ENCODE peak calls at places on chromosomes 2 and 18, in four cellular contexts. Z is aorta, O is neuronal stem cell, K is mesendoderm. V is an unnamed sample. For H3K27me3, the result is how much of the 10 kb centered on the place peaks cover.

GRCh38 chr2:117470311-117471095 is 344.0 kb upstream of the DDX18 start:
- DNase-seq in K (peak), O (peak), Z (no peak), V (no peak)

GRCh38 chr18:35267809-35268208 is 22.2 kb downstream of the ZSCAN30 start:
- DNase-seq in K (no peak), O (no peak), Z (peak), V (peak)

GRCh38 chr2:219252570-219252899 is 508 bp upstream of the TUBA4B start:
- DNase-seq in Z (no peak), K (no peak), O (no peak), V (no peak)

GRCh38 chr2:215950009-215950408 is 63.3 kb downstream of the MREG start:
- DNase-seq in O (no peak), Z (no peak), K (peak), V (no peak)

GRCh38 chr18:12027046-12027445 is 45.7 kb downstream of the IMPA2 start:
- DNase-seq in O (no peak), Z (no peak), K (no peak), V (no peak)

GRCh38 chr2:240701091-240701735 is 9.5 kb downstream of the AQP12A start:
- DNase-seq in Z (peak), K (no peak), O (no peak), V (peak)

GRCh38 chr2:37871453-37872191 is 53.5 kb upstream of the RMDN2 start:
- DNase-seq in K (no peak), O (no peak), Z (no peak), V (no peak)

GRCh38 chr2:98886066-98886554 is 49.9 kb downstream of the CRACDL start:
- DNase-seq in O (no peak), K (no peak), Z (no peak), V (no peak)

GRCh38 chr2:64067326-64067725 is 48.1 kb upstream of the VPS54 start:
- DNase-seq in K (peak), Z (no peak), O (no peak), V (no peak)

GRCh38 chr2:30776831-30777652 is 30.2 kb downstream of the CAPN13 start:
- DNase-seq in Z (no peak), O (no peak), K (no peak), V (no peak)

GRCh38 chr2:64586883-64587481 is 62.9 kb downstream of the AFTPH start:
- DNase-seq in O (peak), Z (no peak), K (peak), V (no peak)

GRCh38 chr2:223165423-223166214 is 113.6 kb downstream of the KCNE4 start:
- DNase-seq in Z (no peak), O (no peak), K (no peak), V (no peak)

GRCh38 chr2:104286806-104287205 is 567.1 kb upstream of the POU3F3 start:
- DNase-seq in Z (no peak), O (peak), K (peak), V (no peak)

GRCh38 chr2:67600472-67600871 is 203.3 kb downstream of the ETAA1 start:
- DNase-seq in Z (no peak), K (peak), O (no peak), V (no peak)

GRCh38 chr2:55232863-55233657 is 572 bp downstream of the RPS27A start:
- DNase-seq in Z (peak), K (peak), O (no peak), V (peak)

GRCh38 chr18:58754544-58755068 is 83.3 kb downstream of the MALT1 start:
- DNase-seq in Z (peak), O (no peak), K (no peak), V (peak)

GRCh38 chr2:37786854-37787253 is 115.4 kb upstream of the CDC42EP3 start:
- DNase-seq in O (no peak), K (no peak), Z (no peak), V (peak)

GRCh38 chr18:25650201-25650941 is 298.4 kb upstream of the ZNF521 start:
- DNase-seq in Z (no peak), K (no peak), O (no peak), V (no peak)

GRCh38 chr18:32378705-32379104 is 92.0 kb downstream of the GAREM1 start:
- DNase-seq in O (no peak), K (no peak), Z (no peak), V (no peak)

GRCh38 chr18:32576296-32576916 is 105.7 kb upstream of the GAREM1 start:
- DNase-seq in Z (no peak), O (peak), K (peak), V (no peak)

GRCh38 chr2:96083064-96083889 is 33.1 kb downstream of the ADRA2B start:
- DNase-seq in O (no peak), K (no peak), Z (peak), V (peak)

GRCh38 chr2:86176583-86176982 is 18.7 kb downstream of the IMMT start:
- DNase-seq in Z (no peak), K (no peak), O (no peak), V (no peak)

GRCh38 chr2:198596985-198597384 is 792.6 kb downstream of the PLCL1 start:
- DNase-seq in K (no peak), Z (no peak), O (no peak), V (no peak)

GRCh38 chr2:10931710-10932255 is 20.0 kb downstream of the KCNF1 start:
- DNase-seq in O (no peak), Z (no peak), K (no peak), V (no peak)

GRCh38 chr2:38080346-38080745 is 4.4 kb upstream of the CYP1B1 start:
- DNase-seq in K (peak), O (no peak), Z (no peak), V (no peak)

GRCh38 chr18:45606007-45606406 is 9.3 kb upstream of the SLC14A2 start:
- DNase-seq in Z (no peak), O (no peak), K (peak), V (no peak)

GRCh38 chr2:215619022-215619958 is 183.4 kb upstream of the FN1 start:
- DNase-seq in K (peak), O (peak), Z (no peak), V (no peak)

GRCh38 chr2:27461118-27461517 is 18.9 kb downstream of the KRTCAP3 start:
- DNase-seq in Z (no peak), K (no peak), O (no peak), V (no peak)
- H3K27me3 ChIP-seq in Z (under half), K (under half), O (under half), V (under half)

GRCh38 chr18:61735564-61736102 is 157.2 kb downstream of the RNF152 start:
- DNase-seq in K (no peak), Z (no peak), O (no peak), V (no peak)

GRCh38 chr18:61731169-61731568 is 161.6 kb downstream of the RNF152 start:
- DNase-seq in K (no peak), O (no peak), Z (no peak), V (no peak)

GRCh38 chr18:61731693-61732376 is 161.0 kb downstream of the RNF152 start:
- DNase-seq in O (no peak), Z (no peak), K (no peak), V (no peak)

GRCh38 chr18:61736168-61736567 is 156.6 kb downstream of the RNF152 start:
- DNase-seq in O (no peak), Z (no peak), K (no peak), V (no peak)

DNA sequence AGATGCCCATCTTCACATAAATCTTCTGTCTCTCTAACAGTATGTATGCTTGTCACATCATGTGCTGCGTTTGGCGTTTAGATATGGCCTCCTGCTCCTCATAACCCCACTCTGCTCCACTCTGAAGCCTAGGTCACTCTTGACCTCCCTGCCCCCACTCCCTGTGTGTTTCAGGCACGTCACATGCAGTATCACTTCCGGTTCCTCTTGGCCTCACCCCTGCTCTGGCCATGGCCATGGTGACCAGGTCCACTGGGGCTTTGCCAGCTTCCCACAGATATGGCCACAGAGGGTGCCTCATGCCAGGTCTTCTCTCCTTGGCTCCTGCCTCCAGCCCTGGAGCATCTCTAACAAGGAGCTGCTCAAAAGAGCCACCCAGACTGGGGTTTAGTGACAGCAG is 160.0 kb downstream of the RNF152 start:
- DNase-seq in Z (peak), O (no peak), K (no peak), V (peak)
- H3K27me3 ChIP-seq in Z (under half), O (under half), K (under half), V (under half)

GRCh38 chr2:109064660-109065306 is 64.2 kb upstream of the SH3RF3 start:
- DNase-seq in O (no peak), Z (no peak), K (no peak), V (no peak)
- H3K27me3 ChIP-seq in O (under half), Z (under half), K (under half), V (under half)

GRCh38 chr2:106577252-106577651 is 90.1 kb downstream of the CD8B2 start:
- DNase-seq in K (no peak), Z (no peak), O (no peak), V (no peak)

GRCh38 chr2:106572541-106573148 is 85.5 kb downstream of the CD8B2 start:
- DNase-seq in O (no peak), Z (no peak), K (peak), V (no peak)

GRCh38 chr2:106580241-106580640 is 93.1 kb downstream of the CD8B2 start:
- DNase-seq in Z (no peak), K (no peak), O (no peak), V (no peak)

GRCh38 chr2:106579750-106580197 is 92.6 kb downstream of the CD8B2 start:
- DNase-seq in Z (no peak), O (no peak), K (no peak), V (no peak)

DNA sequence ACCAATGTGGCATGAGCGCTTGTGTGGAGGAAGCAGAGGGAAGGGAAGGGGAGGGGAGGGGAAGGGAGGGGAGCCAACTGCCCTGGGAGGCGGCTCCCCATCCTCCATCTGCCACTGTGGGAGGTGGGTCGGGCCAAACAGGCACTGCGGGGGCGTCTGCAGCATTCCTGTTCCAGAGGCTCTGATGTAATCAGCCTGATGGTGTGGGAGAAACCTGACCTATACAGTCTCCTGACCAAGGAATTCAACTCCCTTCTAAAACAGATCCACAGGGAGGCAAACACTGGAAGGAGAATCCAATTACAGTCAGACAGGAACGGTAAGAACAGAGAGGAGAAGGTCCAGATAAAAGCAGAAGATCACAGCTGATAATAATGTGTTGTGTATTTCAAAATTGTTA is 88.8 kb downstream of the CD8B2 start:
- DNase-seq in O (peak), Z (peak), K (peak), V (no peak)
- H3K27me3 ChIP-seq in O (under half), Z (under half), K (under half), V (under half)

GRCh38 chr2:9838391-9838790 is 4.9 kb upstream of the TAF1B start:
- DNase-seq in K (no peak), O (no peak), Z (no peak), V (no peak)
- H3K27me3 ChIP-seq in K (under half), O (under half), Z (under half), V (under half)

GRCh38 chr2:949384-949893 is 1.2 kb upstream of the SNTG2 start:
- DNase-seq in Z (no peak), K (no peak), O (no peak), V (no peak)

GRCh38 chr2:953408-953807 is 2.8 kb downstream of the SNTG2 start:
- DNase-seq in K (no peak), Z (no peak), O (no peak), V (no peak)

GRCh38 chr2:949894-950626 is 589 bp upstream of the SNTG2 start:
- DNase-seq in K (peak), Z (no peak), O (no peak), V (no peak)

GRCh38 chr2:951224-952006 is 766 bp downstream of the SNTG2 start:
- DNase-seq in O (no peak), K (peak), Z (no peak), V (no peak)

DNA sequence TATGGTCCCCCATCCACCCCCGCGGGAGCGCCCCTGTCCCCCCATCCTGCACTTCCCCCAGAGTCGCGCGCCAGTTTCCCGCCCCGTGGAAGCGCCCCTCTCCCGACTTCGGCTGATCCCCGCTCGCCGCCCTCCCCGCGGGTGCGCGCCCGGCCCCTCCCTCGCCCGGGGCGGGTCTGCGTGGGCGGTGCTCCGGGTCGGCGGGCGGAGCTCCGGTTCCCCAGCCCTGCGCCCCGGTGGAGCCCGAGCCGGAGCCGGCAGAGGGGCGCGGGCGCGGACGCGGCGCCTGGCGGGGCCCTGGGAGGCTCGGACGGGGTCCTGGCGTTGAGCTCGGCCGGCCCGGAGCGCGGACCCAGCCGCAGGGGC is at the start of gene SNTG2:
- DNase-seq in K (peak), Z (no peak), O (peak), V (no peak)
- H3K27me3 ChIP-seq in K (under half), Z (under half), O (under half), V (under half)

DNA sequence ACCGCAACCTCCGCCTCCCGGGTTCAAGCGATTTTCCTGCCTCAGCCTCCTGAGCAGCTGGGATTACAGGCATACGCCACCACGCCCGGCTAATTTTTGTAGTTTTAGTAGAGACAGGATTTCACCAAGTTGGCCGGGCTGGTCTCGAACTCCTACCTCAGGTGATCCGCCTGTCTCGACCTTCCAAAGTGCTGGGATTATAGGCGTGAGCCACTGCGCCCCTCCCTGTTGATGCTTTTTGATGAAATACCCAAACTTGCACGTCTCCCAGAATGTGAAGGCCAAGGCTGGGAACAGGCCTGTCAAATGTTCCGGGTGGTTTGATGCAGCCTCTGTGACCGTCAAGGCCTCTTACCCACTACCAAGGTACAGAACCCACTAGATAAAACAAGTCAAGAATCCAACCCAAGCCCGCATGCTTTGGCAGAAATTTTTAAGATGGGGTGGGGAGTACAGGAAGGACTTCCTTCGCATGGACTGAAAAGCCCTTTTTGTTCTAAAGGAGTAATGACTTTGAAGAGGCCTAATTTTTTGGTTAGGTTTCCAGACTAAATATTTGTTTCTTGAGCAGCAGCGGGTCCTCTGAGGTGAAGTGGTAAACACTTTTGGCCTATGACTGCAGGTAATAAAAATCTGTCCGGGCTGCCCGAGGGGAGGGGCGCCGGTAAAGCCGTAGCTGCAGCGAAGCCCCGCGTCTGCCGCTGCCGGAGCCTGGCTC is 3.7 kb upstream of the EVX2 start:
- DNase-seq in K (no peak), O (no peak), Z (no peak), V (no peak)
- H3K27me3 ChIP-seq in K (half or more), O (half or more), Z (under half), V (half or more)

DNA sequence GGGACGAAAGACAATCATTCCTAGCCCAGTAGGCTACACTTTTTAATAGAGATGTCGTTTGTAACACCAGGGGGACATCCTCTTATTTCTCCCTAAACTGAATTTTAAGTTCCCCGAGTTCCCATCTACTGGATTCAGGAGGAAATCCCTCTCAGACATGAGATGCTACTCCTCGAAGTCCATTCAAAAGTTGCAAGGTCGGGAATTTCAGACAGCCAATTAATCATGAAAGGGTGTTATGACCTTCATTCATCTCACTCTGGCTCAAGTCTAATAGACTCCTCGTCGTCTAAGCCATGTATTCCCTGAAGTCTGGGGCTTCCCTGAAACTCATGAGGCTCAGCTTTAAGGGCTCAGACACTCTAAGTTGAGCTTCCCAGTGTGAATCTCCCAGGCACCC is 1.2 kb upstream of the DSC3 start:
- DNase-seq in K (no peak), Z (no peak), O (no peak), V (no peak)
- H3K27me3 ChIP-seq in K (under half), Z (under half), O (under half), V (half or more)